ENCODE peak calls at places on chromosome 6, in ten cellular contexts. One of them, this sample, is unnamed.

GRCh38 chr6:75065524-75065923 is 140.3 kb downstream of the COL12A1 start:
- DNase-seq in fibroblast of villous mesenchyme: peak
- DNase-seq in amniotic stem cell: no peak
- DNase-seq in NCI-H774: no peak
- DNase-seq in aorta: no peak
- DNase-seq in kidney tubule cell: peak
- DNase-seq in ACHN: peak
- DNase-seq in globus pallidus: no peak
- DNase-seq in stimulated activated CD4-positive, alpha-beta T cell treated with anti-CD3 and anti-CD28 coated beads, TNF-alpha, amount 100 ng/mL, for 4 hours: no peak
- DNase-seq in left ventricle myocardium inferior: no peak
- DNase-seq in this sample: no peak

GRCh38 chr6:19865178-19865577 is 28.0 kb downstream of the ID4 start:
- DNase-seq in fibroblast of villous mesenchyme: no peak
- DNase-seq in amniotic stem cell: no peak
- DNase-seq in NCI-H774: peak
- DNase-seq in aorta: no peak
- DNase-seq in kidney tubule cell: no peak
- DNase-seq in ACHN: no peak
- DNase-seq in globus pallidus: no peak
- DNase-seq in stimulated activated CD4-positive, alpha-beta T cell treated with anti-CD3 and anti-CD28 coated beads, TNF-alpha, amount 100 ng/mL, for 4 hours: no peak
- DNase-seq in left ventricle myocardium inferior: no peak
- DNase-seq in this sample: no peak

GRCh38 chr6:7505196-7505699 is 36.2 kb upstream of the DSP start:
- DNase-seq in fibroblast of villous mesenchyme: peak
- DNase-seq in amniotic stem cell: peak
- DNase-seq in NCI-H774: peak
- DNase-seq in aorta: no peak
- DNase-seq in kidney tubule cell: peak
- DNase-seq in ACHN: peak
- DNase-seq in globus pallidus: peak
- DNase-seq in stimulated activated CD4-positive, alpha-beta T cell treated with anti-CD3 and anti-CD28 coated beads, TNF-alpha, amount 100 ng/mL, for 4 hours: no peak
- DNase-seq in left ventricle myocardium inferior: no peak
- DNase-seq in this sample: peak

GRCh38 chr6:53647437-53648094 is 18.0 kb downstream of the KLHL31 start:
- DNase-seq in fibroblast of villous mesenchyme: peak
- DNase-seq in amniotic stem cell: no peak
- DNase-seq in NCI-H774: no peak
- DNase-seq in aorta: no peak
- DNase-seq in kidney tubule cell: no peak
- DNase-seq in ACHN: no peak
- DNase-seq in globus pallidus: no peak
- DNase-seq in stimulated activated CD4-positive, alpha-beta T cell treated with anti-CD3 and anti-CD28 coated beads, TNF-alpha, amount 100 ng/mL, for 4 hours: no peak
- DNase-seq in left ventricle myocardium inferior: no peak
- DNase-seq in this sample: no peak

GRCh38 chr6:167270499-167271307 is 20.4 kb upstream of the UNC93A start:
- DNase-seq in fibroblast of villous mesenchyme: no peak
- DNase-seq in amniotic stem cell: no peak
- DNase-seq in NCI-H774: no peak
- DNase-seq in aorta: peak
- DNase-seq in kidney tubule cell: no peak
- DNase-seq in ACHN: no peak
- DNase-seq in globus pallidus: no peak
- DNase-seq in stimulated activated CD4-positive, alpha-beta T cell treated with anti-CD3 and anti-CD28 coated beads, TNF-alpha, amount 100 ng/mL, for 4 hours: no peak
- DNase-seq in left ventricle myocardium inferior: no peak
- DNase-seq in this sample: no peak

GRCh38 chr6:90637321-90637720 is 50.4 kb upstream of the MAP3K7 start:
- DNase-seq in fibroblast of villous mesenchyme: no peak
- DNase-seq in amniotic stem cell: no peak
- DNase-seq in NCI-H774: no peak
- DNase-seq in aorta: no peak
- DNase-seq in kidney tubule cell: no peak
- DNase-seq in ACHN: no peak
- DNase-seq in globus pallidus: no peak
- DNase-seq in stimulated activated CD4-positive, alpha-beta T cell treated with anti-CD3 and anti-CD28 coated beads, TNF-alpha, amount 100 ng/mL, for 4 hours: no peak
- DNase-seq in left ventricle myocardium inferior: no peak
- DNase-seq in this sample: no peak

GRCh38 chr6:41022294-41022693 is 16.7 kb downstream of the UNC5CL start:
- DNase-seq in fibroblast of villous mesenchyme: no peak
- DNase-seq in amniotic stem cell: no peak
- DNase-seq in NCI-H774: no peak
- DNase-seq in aorta: no peak
- DNase-seq in kidney tubule cell: peak
- DNase-seq in ACHN: no peak
- DNase-seq in globus pallidus: no peak
- DNase-seq in stimulated activated CD4-positive, alpha-beta T cell treated with anti-CD3 and anti-CD28 coated beads, TNF-alpha, amount 100 ng/mL, for 4 hours: no peak
- DNase-seq in left ventricle myocardium inferior: no peak
- DNase-seq in this sample: no peak

GRCh38 chr6:36980876-36981619 is 4.9 kb downstream of the MTCH1 start:
- DNase-seq in fibroblast of villous mesenchyme: no peak
- DNase-seq in amniotic stem cell: no peak
- DNase-seq in NCI-H774: no peak
- DNase-seq in aorta: no peak
- DNase-seq in kidney tubule cell: no peak
- DNase-seq in ACHN: no peak
- DNase-seq in globus pallidus: no peak
- DNase-seq in stimulated activated CD4-positive, alpha-beta T cell treated with anti-CD3 and anti-CD28 coated beads, TNF-alpha, amount 100 ng/mL, for 4 hours: no peak
- DNase-seq in left ventricle myocardium inferior: no peak
- DNase-seq in this sample: no peak

GRCh38 chr6:43491750-43492661 is 14.6 kb downstream of the TJAP1 start:
- DNase-seq in fibroblast of villous mesenchyme: peak
- DNase-seq in amniotic stem cell: peak
- DNase-seq in NCI-H774: no peak
- DNase-seq in aorta: peak
- DNase-seq in kidney tubule cell: peak
- DNase-seq in ACHN: peak
- DNase-seq in globus pallidus: peak
- DNase-seq in stimulated activated CD4-positive, alpha-beta T cell treated with anti-CD3 and anti-CD28 coated beads, TNF-alpha, amount 100 ng/mL, for 4 hours: no peak
- DNase-seq in left ventricle myocardium inferior: peak
- DNase-seq in this sample: no peak

GRCh38 chr6:160000280-160000704 is 31.4 kb downstream of the IGF2R start:
- DNase-seq in fibroblast of villous mesenchyme: no peak
- DNase-seq in amniotic stem cell: no peak
- DNase-seq in NCI-H774: no peak
- DNase-seq in aorta: no peak
- DNase-seq in kidney tubule cell: no peak
- DNase-seq in ACHN: no peak
- DNase-seq in globus pallidus: no peak
- DNase-seq in stimulated activated CD4-positive, alpha-beta T cell treated with anti-CD3 and anti-CD28 coated beads, TNF-alpha, amount 100 ng/mL, for 4 hours: no peak
- DNase-seq in left ventricle myocardium inferior: no peak
- DNase-seq in this sample: no peak

GRCh38 chr6:113654396-113654795 is 202.7 kb upstream of the MARCKS start:
- DNase-seq in fibroblast of villous mesenchyme: no peak
- DNase-seq in amniotic stem cell: no peak
- DNase-seq in NCI-H774: no peak
- DNase-seq in aorta: peak
- DNase-seq in kidney tubule cell: peak
- DNase-seq in ACHN: peak
- DNase-seq in globus pallidus: peak
- DNase-seq in stimulated activated CD4-positive, alpha-beta T cell treated with anti-CD3 and anti-CD28 coated beads, TNF-alpha, amount 100 ng/mL, for 4 hours: no peak
- DNase-seq in left ventricle myocardium inferior: peak
- DNase-seq in this sample: no peak

GRCh38 chr6:7615611-7616383 is 25.8 kb downstream of the SNRNP48 start:
- DNase-seq in fibroblast of villous mesenchyme: peak
- DNase-seq in amniotic stem cell: peak
- DNase-seq in NCI-H774: peak
- DNase-seq in aorta: no peak
- DNase-seq in kidney tubule cell: peak
- DNase-seq in ACHN: peak
- DNase-seq in globus pallidus: peak
- DNase-seq in stimulated activated CD4-positive, alpha-beta T cell treated with anti-CD3 and anti-CD28 coated beads, TNF-alpha, amount 100 ng/mL, for 4 hours: no peak
- DNase-seq in left ventricle myocardium inferior: no peak
- DNase-seq in this sample: no peak

GRCh38 chr6:31639449-31639861 is 13.0 kb downstream of the BAG6 start:
- DNase-seq in fibroblast of villous mesenchyme: no peak
- DNase-seq in amniotic stem cell: peak
- DNase-seq in NCI-H774: no peak
- DNase-seq in aorta: no peak
- DNase-seq in kidney tubule cell: no peak
- DNase-seq in ACHN: no peak
- DNase-seq in globus pallidus: no peak
- DNase-seq in stimulated activated CD4-positive, alpha-beta T cell treated with anti-CD3 and anti-CD28 coated beads, TNF-alpha, amount 100 ng/mL, for 4 hours: no peak
- DNase-seq in left ventricle myocardium inferior: no peak
- DNase-seq in this sample: peak

GRCh38 chr6:40036186-40036585 is 101.9 kb upstream of the MOCS1 start:
- DNase-seq in fibroblast of villous mesenchyme: no peak
- DNase-seq in amniotic stem cell: no peak
- DNase-seq in NCI-H774: no peak
- DNase-seq in aorta: no peak
- DNase-seq in kidney tubule cell: peak
- DNase-seq in ACHN: no peak
- DNase-seq in globus pallidus: no peak
- DNase-seq in stimulated activated CD4-positive, alpha-beta T cell treated with anti-CD3 and anti-CD28 coated beads, TNF-alpha, amount 100 ng/mL, for 4 hours: no peak
- DNase-seq in left ventricle myocardium inferior: no peak
- DNase-seq in this sample: no peak

GRCh38 chr6:15608406-15608805 is 54.4 kb downstream of the DTNBP1 start:
- DNase-seq in fibroblast of villous mesenchyme: peak
- DNase-seq in amniotic stem cell: peak
- DNase-seq in NCI-H774: no peak
- DNase-seq in aorta: no peak
- DNase-seq in kidney tubule cell: peak
- DNase-seq in ACHN: peak
- DNase-seq in globus pallidus: no peak
- DNase-seq in stimulated activated CD4-positive, alpha-beta T cell treated with anti-CD3 and anti-CD28 coated beads, TNF-alpha, amount 100 ng/mL, for 4 hours: no peak
- DNase-seq in left ventricle myocardium inferior: no peak
- DNase-seq in this sample: peak

GRCh38 chr6:89681983-89682564 is 43.5 kb upstream of the LYRM2 start:
- DNase-seq in fibroblast of villous mesenchyme: no peak
- DNase-seq in amniotic stem cell: no peak
- DNase-seq in NCI-H774: no peak
- DNase-seq in aorta: no peak
- DNase-seq in kidney tubule cell: no peak
- DNase-seq in ACHN: no peak
- DNase-seq in globus pallidus: no peak
- DNase-seq in stimulated activated CD4-positive, alpha-beta T cell treated with anti-CD3 and anti-CD28 coated beads, TNF-alpha, amount 100 ng/mL, for 4 hours: no peak
- DNase-seq in left ventricle myocardium inferior: no peak
- DNase-seq in this sample: no peak

GRCh38 chr6:137973201-137973600 is 106.1 kb downstream of the TNFAIP3 start:
- DNase-seq in fibroblast of villous mesenchyme: no peak
- DNase-seq in amniotic stem cell: no peak
- DNase-seq in NCI-H774: no peak
- DNase-seq in aorta: no peak
- DNase-seq in kidney tubule cell: no peak
- DNase-seq in ACHN: no peak
- DNase-seq in globus pallidus: no peak
- DNase-seq in stimulated activated CD4-positive, alpha-beta T cell treated with anti-CD3 and anti-CD28 coated beads, TNF-alpha, amount 100 ng/mL, for 4 hours: no peak
- DNase-seq in left ventricle myocardium inferior: no peak
- DNase-seq in this sample: no peak

GRCh38 chr6:169978615-169979161 is 227.3 kb downstream of the ERMARD start:
- DNase-seq in fibroblast of villous mesenchyme: peak
- DNase-seq in amniotic stem cell: no peak
- DNase-seq in NCI-H774: no peak
- DNase-seq in aorta: peak
- DNase-seq in kidney tubule cell: no peak
- DNase-seq in ACHN: no peak
- DNase-seq in globus pallidus: no peak
- DNase-seq in stimulated activated CD4-positive, alpha-beta T cell treated with anti-CD3 and anti-CD28 coated beads, TNF-alpha, amount 100 ng/mL, for 4 hours: no peak
- DNase-seq in left ventricle myocardium inferior: no peak
- DNase-seq in this sample: no peak

GRCh38 chr6:53049389-53049788 is 15.8 kb upstream of the FBXO9 start:
- DNase-seq in fibroblast of villous mesenchyme: no peak
- DNase-seq in amniotic stem cell: no peak
- DNase-seq in NCI-H774: no peak
- DNase-seq in aorta: no peak
- DNase-seq in kidney tubule cell: no peak
- DNase-seq in ACHN: no peak
- DNase-seq in globus pallidus: no peak
- DNase-seq in stimulated activated CD4-positive, alpha-beta T cell treated with anti-CD3 and anti-CD28 coated beads, TNF-alpha, amount 100 ng/mL, for 4 hours: no peak
- DNase-seq in left ventricle myocardium inferior: no peak
- DNase-seq in this sample: no peak

GRCh38 chr6:1461207-1461606 is 71.8 kb downstream of the FOXF2 start:
- DNase-seq in fibroblast of villous mesenchyme: no peak
- DNase-seq in amniotic stem cell: no peak
- DNase-seq in NCI-H774: no peak
- DNase-seq in aorta: no peak
- DNase-seq in kidney tubule cell: peak
- DNase-seq in ACHN: peak
- DNase-seq in globus pallidus: no peak
- DNase-seq in stimulated activated CD4-positive, alpha-beta T cell treated with anti-CD3 and anti-CD28 coated beads, TNF-alpha, amount 100 ng/mL, for 4 hours: no peak
- DNase-seq in left ventricle myocardium inferior: no peak
- DNase-seq in this sample: no peak

GRCh38 chr6:45946352-45946751 is 69.3 kb downstream of the CLIC5 start:
- DNase-seq in fibroblast of villous mesenchyme: peak
- DNase-seq in amniotic stem cell: peak
- DNase-seq in NCI-H774: no peak
- DNase-seq in aorta: no peak
- DNase-seq in kidney tubule cell: no peak
- DNase-seq in ACHN: peak
- DNase-seq in globus pallidus: no peak
- DNase-seq in stimulated activated CD4-positive, alpha-beta T cell treated with anti-CD3 and anti-CD28 coated beads, TNF-alpha, amount 100 ng/mL, for 4 hours: no peak
- DNase-seq in left ventricle myocardium inferior: no peak
- DNase-seq in this sample: no peak

This sample was measured in AG04449.